ENCODE peak calls at places on chromosomes 12 and 14, in ten cellular contexts. U is Calu3, Z is NCI-H187, W is left cardiac atrium, P is mammary epithelial cell, D is NCI-H1092 treated with DMSO at 0.1 percent for 48 hours, T is AG04450, Q is adipocyte, F is fibroblast of the conjunctiva, A is H54. R is an unnamed sample.

GRCh38 chr12:115163710-115164109 is 479.7 kb upstream of the TBX3 start:
- DNase-seq in U (no peak), Z (peak; percentile 71), W (no peak), P (no peak), D (no peak), T (no peak), Q (no peak), F (no peak), A (no peak), R (no peak)

GRCh38 chr14:104294628-104294982 is 156.2 kb downstream of the KIF26A start:
- DNase-seq in U (no peak), Z (no peak), W (peak; percentile 50), P (no peak), D (no peak), T (no peak), Q (no peak), F (no peak), A (no peak), R (no peak)

GRCh38 chr14:38079268-38079667 is 128.4 kb upstream of the SSTR1 start:
- DNase-seq in U (no peak), Z (no peak), W (no peak), P (no peak), D (no peak), T (peak; percentile 1), Q (peak; percentile 63), F (no peak), A (no peak), R (no peak)

GRCh38 chr14:68679746-68680467 is 113.0 kb downstream of the ZFP36L1 start:
- DNase-seq in U (no peak), Z (no peak), W (no peak), P (no peak), D (no peak), T (no peak), Q (no peak), F (no peak), A (no peak), R (no peak)

GRCh38 chr14:63562414-63562813 is 19.2 kb upstream of the PPP2R5E start:
- DNase-seq in U (peak; percentile 4), Z (no peak), W (no peak), P (peak; percentile 70), D (no peak), T (no peak), Q (no peak), F (no peak), A (no peak), R (no peak)

GRCh38 chr14:65169351-65169750 is 67.0 kb upstream of the MAX start:
- DNase-seq in U (no peak), Z (no peak), W (no peak), P (peak; percentile 70), D (no peak), T (peak; percentile 78), Q (peak; percentile 48), F (peak; percentile 60), A (no peak), R (no peak)

GRCh38 chr12:5438671-5439200 is 6.8 kb downstream of the NTF3 start:
- DNase-seq in U (no peak), Z (no peak), W (no peak), P (no peak), D (no peak), T (no peak), Q (no peak), F (no peak), A (no peak), R (no peak)

GRCh38 chr12:6688543-6688999 is 604 bp downstream of the ZNF384 start:
- DNase-seq in U (peak; percentile 30), Z (no peak), W (peak; percentile 50), P (no peak), D (no peak), T (no peak), Q (peak; percentile 45), F (no peak), A (no peak), R (peak; percentile 76)

GRCh38 chr14:98909251-98909944 is 362.6 kb downstream of the BCL11B start:
- DNase-seq in U (peak; percentile 52), Z (no peak), W (no peak), P (peak; percentile 95), D (no peak), T (no peak), Q (no peak), F (no peak), A (peak; percentile 28), R (no peak)

GRCh38 chr14:105150368-105151111 is 18.0 kb downstream of the JAG2 start:
- DNase-seq in U (no peak), Z (no peak), W (peak; percentile 22), P (no peak), D (no peak), T (no peak), Q (no peak), F (no peak), A (no peak), R (no peak)

GRCh38 chr14:30240002-30240401 is 312.4 kb upstream of the PRKD1 start:
- DNase-seq in U (no peak), Z (no peak), W (no peak), P (no peak), D (no peak), T (no peak), Q (no peak), F (no peak), A (no peak), R (no peak)

GRCh38 chr12:578743-579449 is 84.3 kb downstream of the NINJ2 start:
- DNase-seq in U (no peak), Z (no peak), W (peak; percentile 21), P (no peak), D (peak; percentile 74), T (no peak), Q (peak; percentile 14), F (no peak), A (no peak), R (no peak)